ENCODE peak calls at places on chromosomes 7 and 10, in five cellular contexts. One of them, this sample, is unnamed.

GRCh38 chr7:150401424-150401790 is 22.3 kb downstream of the ZNF775 start:
- DNase-seq in neural progenitor cell: no peak
- DNase-seq in astrocyte: no peak
- DNase-seq in body of pancreas: no peak
- DNase-seq in Peyer's patch: no peak
- DNase-seq in this sample: no peak

GRCh38 chr10:17157024-17157423 is 27.4 kb upstream of the CUBN start:
- DNase-seq in neural progenitor cell: no peak
- DNase-seq in astrocyte: no peak
- DNase-seq in body of pancreas: no peak
- DNase-seq in Peyer's patch: no peak
- DNase-seq in this sample: no peak

GRCh38 chr7:1675673-1676549 is 5.8 kb downstream of the ELFN1 start:
- DNase-seq in neural progenitor cell: no peak
- DNase-seq in astrocyte: no peak
- DNase-seq in body of pancreas: no peak
- DNase-seq in Peyer's patch: peak; percentile 35
- DNase-seq in this sample: no peak

GRCh38 chr7:111864291-111864976 is 302.1 kb upstream of the IMMP2L start:
- DNase-seq in neural progenitor cell: no peak
- DNase-seq in astrocyte: peak; percentile 16
- DNase-seq in body of pancreas: no peak
- DNase-seq in Peyer's patch: no peak
- DNase-seq in this sample: no peak

GRCh38 chr10:48525956-48526355 is 78.9 kb downstream of the ARHGAP22 start:
- DNase-seq in neural progenitor cell: peak; percentile 67
- DNase-seq in astrocyte: no peak
- DNase-seq in body of pancreas: no peak
- DNase-seq in Peyer's patch: no peak
- DNase-seq in this sample: no peak

GRCh38 chr7:105743351-105743812 is 133.0 kb downstream of the ATXN7L1 start:
- DNase-seq in neural progenitor cell: peak; percentile 6
- DNase-seq in astrocyte: no peak
- DNase-seq in body of pancreas: peak; percentile 6
- DNase-seq in Peyer's patch: no peak
- DNase-seq in this sample: no peak

GRCh38 chr10:31142026-31142425 is 110.4 kb upstream of the ZNF438 start:
- DNase-seq in neural progenitor cell: no peak
- DNase-seq in astrocyte: peak; percentile 100
- DNase-seq in body of pancreas: no peak
- DNase-seq in Peyer's patch: no peak
- DNase-seq in this sample: no peak

GRCh38 chr7:51471199-51472016 is 154.8 kb upstream of the COBL start:
- DNase-seq in neural progenitor cell: peak; percentile 83
- DNase-seq in astrocyte: no peak
- DNase-seq in body of pancreas: no peak
- DNase-seq in Peyer's patch: no peak
- DNase-seq in this sample: no peak

GRCh38 chr10:93657757-93658156 is 44.6 kb downstream of the FRA10AC1 start:
- DNase-seq in neural progenitor cell: no peak
- DNase-seq in astrocyte: no peak
- DNase-seq in body of pancreas: no peak
- DNase-seq in Peyer's patch: no peak
- DNase-seq in this sample: no peak

GRCh38 chr10:94524146-94524545 is 21.4 kb upstream of the HELLS start:
- DNase-seq in neural progenitor cell: no peak
- DNase-seq in astrocyte: peak; percentile 93
- DNase-seq in body of pancreas: no peak
- DNase-seq in Peyer's patch: no peak
- DNase-seq in this sample: no peak

GRCh38 chr10:28883741-28884443 is 206.6 kb downstream of the BAMBI start:
- DNase-seq in neural progenitor cell: no peak
- DNase-seq in astrocyte: no peak
- DNase-seq in body of pancreas: no peak
- DNase-seq in Peyer's patch: no peak
- DNase-seq in this sample: no peak

GRCh38 chr10:114920459-114920858 is 17.5 kb upstream of the TRUB1 start:
- DNase-seq in neural progenitor cell: no peak
- DNase-seq in astrocyte: no peak
- DNase-seq in body of pancreas: no peak
- DNase-seq in Peyer's patch: no peak
- DNase-seq in this sample: no peak

GRCh38 chr7:129827467-129827990 is 125.2 kb downstream of the UBE2H start:
- DNase-seq in neural progenitor cell: no peak
- DNase-seq in astrocyte: no peak
- DNase-seq in body of pancreas: no peak
- DNase-seq in Peyer's patch: no peak
- DNase-seq in this sample: no peak

GRCh38 chr7:4814463-4814862 is 39.0 kb downstream of the AP5Z1 start:
- DNase-seq in neural progenitor cell: no peak
- DNase-seq in astrocyte: no peak
- DNase-seq in body of pancreas: no peak
- DNase-seq in Peyer's patch: no peak
- DNase-seq in this sample: no peak

GRCh38 chr7:117127585-117128168 is 174.4 kb downstream of the ST7 start:
- DNase-seq in neural progenitor cell: peak; percentile 46
- DNase-seq in astrocyte: peak; percentile 35
- DNase-seq in body of pancreas: peak; percentile 66
- DNase-seq in Peyer's patch: no peak
- DNase-seq in this sample: peak; percentile 49

GRCh38 chr7:120052884-120053382 is 220.0 kb upstream of the KCND2 start:
- DNase-seq in neural progenitor cell: no peak
- DNase-seq in astrocyte: peak; percentile 95
- DNase-seq in body of pancreas: peak; percentile 52
- DNase-seq in Peyer's patch: no peak
- DNase-seq in this sample: peak; percentile 13

GRCh38 chr10:119079572-119080520 is 771 bp downstream of the EIF3A start:
- DNase-seq in neural progenitor cell: peak; percentile 78
- DNase-seq in astrocyte: peak; percentile 57
- DNase-seq in body of pancreas: peak; percentile 81
- DNase-seq in Peyer's patch: peak; percentile 87
- DNase-seq in this sample: peak; percentile 76

GRCh38 chr7:105277341-105277740 is 111.4 kb downstream of the SRPK2 start:
- DNase-seq in neural progenitor cell: no peak
- DNase-seq in astrocyte: peak; percentile 97
- DNase-seq in body of pancreas: no peak
- DNase-seq in Peyer's patch: no peak
- DNase-seq in this sample: no peak

GRCh38 chr10:24642921-24643678 is 80.6 kb downstream of the ARHGAP21 start:
- DNase-seq in neural progenitor cell: peak; percentile 16
- DNase-seq in astrocyte: peak; percentile 78
- DNase-seq in body of pancreas: peak; percentile 57
- DNase-seq in Peyer's patch: no peak
- DNase-seq in this sample: no peak

GRCh38 chr7:142718314-142718713 is 31.0 kb upstream of the PRSS1 start:
- DNase-seq in neural progenitor cell: no peak
- DNase-seq in astrocyte: no peak
- DNase-seq in body of pancreas: no peak
- DNase-seq in Peyer's patch: no peak
- DNase-seq in this sample: no peak

GRCh38 chr7:115933463-115933862 is 97.1 kb downstream of the TFEC start:
- DNase-seq in neural progenitor cell: no peak
- DNase-seq in astrocyte: no peak
- DNase-seq in body of pancreas: no peak
- DNase-seq in Peyer's patch: no peak
- DNase-seq in this sample: no peak

GRCh38 chr7:50815138-50815537 is 32.4 kb upstream of the GRB10 start:
- DNase-seq in neural progenitor cell: no peak
- DNase-seq in astrocyte: no peak
- DNase-seq in body of pancreas: no peak
- DNase-seq in Peyer's patch: no peak
- DNase-seq in this sample: no peak

GRCh38 chr7:130079846-130080394 is 9.6 kb downstream of the KLHDC10 start:
- DNase-seq in neural progenitor cell: no peak
- DNase-seq in astrocyte: no peak
- DNase-seq in body of pancreas: no peak
- DNase-seq in Peyer's patch: no peak
- DNase-seq in this sample: no peak

GRCh38 chr7:132428247-132428919 is 147.9 kb downstream of the PLXNA4 start:
- DNase-seq in neural progenitor cell: no peak
- DNase-seq in astrocyte: no peak
- DNase-seq in body of pancreas: no peak
- DNase-seq in Peyer's patch: no peak
- DNase-seq in this sample: no peak

GRCh38 chr10:5752301-5752871 is 60.8 kb downstream of the GDI2 start:
- DNase-seq in neural progenitor cell: peak; percentile 36
- DNase-seq in astrocyte: no peak
- DNase-seq in body of pancreas: no peak
- DNase-seq in Peyer's patch: no peak
- DNase-seq in this sample: no peak

GRCh38 chr10:131841669-131842139 is 59.1 kb upstream of the PPP2R2D start:
- DNase-seq in neural progenitor cell: peak; percentile 29
- DNase-seq in astrocyte: no peak
- DNase-seq in body of pancreas: no peak
- DNase-seq in Peyer's patch: peak; percentile 34
- DNase-seq in this sample: no peak

GRCh38 chr10:78357027-78357672 is 323.5 kb downstream of the RPS24 start:
- DNase-seq in neural progenitor cell: peak; percentile 89
- DNase-seq in astrocyte: no peak
- DNase-seq in body of pancreas: no peak
- DNase-seq in Peyer's patch: no peak
- DNase-seq in this sample: no peak

GRCh38 chr7:130024390-130024789 is 26.8 kb downstream of the ZC3HC1 start:
- DNase-seq in neural progenitor cell: no peak
- DNase-seq in astrocyte: peak; percentile 48
- DNase-seq in body of pancreas: no peak
- DNase-seq in Peyer's patch: no peak
- DNase-seq in this sample: no peak

GRCh38 chr10:111221682-111222470 is 145.0 kb downstream of the ADRA2A start:
- DNase-seq in neural progenitor cell: no peak
- DNase-seq in astrocyte: no peak
- DNase-seq in body of pancreas: no peak
- DNase-seq in Peyer's patch: no peak
- DNase-seq in this sample: no peak
- H3K9me3 ChIP-seq in neural progenitor cell: no peaks in the 10 kb centered on the region
- H3K9me3 ChIP-seq in astrocyte: no peaks in the 10 kb centered on the region
- H3K9me3 ChIP-seq in body of pancreas: no peaks in the 10 kb centered on the region
- H3K9me3 ChIP-seq in Peyer's patch: no peaks in the 10 kb centered on the region
- H3K9me3 ChIP-seq in this sample: no peaks in the 10 kb centered on the region

GRCh38 chr10:123517901-123518300 is 148.3 kb upstream of the GPR26 start:
- DNase-seq in neural progenitor cell: no peak
- DNase-seq in astrocyte: no peak
- DNase-seq in body of pancreas: no peak
- DNase-seq in Peyer's patch: no peak
- DNase-seq in this sample: no peak
- H3K9me3 ChIP-seq in neural progenitor cell: no peaks in the 10 kb centered on the region
- H3K9me3 ChIP-seq in astrocyte: peaks cover 3% of the 10 kb centered on the region
- H3K9me3 ChIP-seq in body of pancreas: no peaks in the 10 kb centered on the region
- H3K9me3 ChIP-seq in Peyer's patch: no peaks in the 10 kb centered on the region
- H3K9me3 ChIP-seq in this sample: no peaks in the 10 kb centered on the region

DNA sequence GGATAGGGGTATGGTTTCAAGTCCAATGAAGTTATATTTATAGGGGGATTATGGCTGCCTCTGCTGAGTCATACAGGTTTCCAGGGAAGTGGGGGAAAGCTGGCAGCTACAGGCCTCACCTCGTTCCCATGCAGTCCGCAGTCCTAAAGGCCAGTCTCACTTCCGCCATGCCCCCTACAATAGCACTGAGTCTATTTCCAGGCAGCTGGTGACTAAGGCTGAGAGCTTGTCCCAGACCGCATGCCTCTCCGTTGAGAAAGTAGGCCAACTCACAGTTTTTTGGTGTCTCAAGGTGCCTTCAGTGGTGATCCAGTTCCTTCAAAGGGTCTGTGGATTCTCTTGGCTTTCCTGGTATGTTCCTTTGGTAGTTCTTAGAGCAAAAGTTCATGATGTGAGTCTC is 203.9 kb upstream of the GLI3 start:
- DNase-seq in neural progenitor cell: no peak
- DNase-seq in astrocyte: no peak
- DNase-seq in body of pancreas: no peak
- DNase-seq in Peyer's patch: no peak
- DNase-seq in this sample: no peak
- H3K9me3 ChIP-seq in neural progenitor cell: no peaks in the 10 kb centered on the region
- H3K9me3 ChIP-seq in astrocyte: no peaks in the 10 kb centered on the region
- H3K9me3 ChIP-seq in body of pancreas: no peaks in the 10 kb centered on the region
- H3K9me3 ChIP-seq in Peyer's patch: no peaks in the 10 kb centered on the region
- H3K9me3 ChIP-seq in this sample: peaks cover 30% of the 10 kb centered on the region

DNA sequence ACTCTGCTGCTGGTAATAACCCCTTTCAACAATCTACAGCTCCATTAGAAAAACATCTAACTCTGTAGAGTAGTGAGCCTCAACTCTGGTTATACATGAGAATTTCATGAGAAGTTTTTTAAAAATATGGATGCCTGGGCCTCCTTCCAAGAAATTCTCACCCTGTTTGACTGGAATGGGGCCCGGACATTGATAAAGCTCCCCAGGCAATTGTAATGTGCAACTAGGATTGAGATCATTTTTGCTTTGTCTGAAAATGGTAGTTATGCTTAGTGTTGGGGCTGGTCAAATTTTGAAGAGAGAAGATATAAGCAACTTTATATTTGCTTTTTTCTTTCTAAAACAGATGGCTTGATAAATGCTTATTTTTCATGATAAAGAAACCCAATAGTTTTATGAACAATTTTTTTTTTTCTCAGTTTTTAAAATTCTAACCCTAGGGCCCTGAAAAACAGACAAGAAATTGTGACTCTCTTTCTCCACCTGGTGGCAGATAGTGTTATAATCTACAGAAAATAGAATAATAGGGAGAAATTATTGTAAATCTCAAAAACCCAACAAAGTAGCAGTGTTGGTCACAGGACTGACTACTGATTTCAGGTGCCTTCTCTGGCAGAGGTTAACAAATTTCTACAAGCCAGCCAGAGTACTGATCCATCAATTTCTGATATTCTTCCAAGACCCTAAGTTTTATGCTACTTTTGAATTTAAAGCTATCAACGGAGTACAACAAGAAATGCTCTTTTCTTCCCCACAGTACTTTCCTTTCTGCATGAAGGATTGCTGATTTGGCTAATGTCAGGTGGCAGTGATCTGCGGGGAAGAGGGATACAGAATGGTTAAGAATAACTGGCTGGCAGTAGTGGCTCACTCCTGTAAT is 174.8 kb downstream of the DKK1 start:
- DNase-seq in neural progenitor cell: peak; percentile 41
- DNase-seq in astrocyte: peak; percentile 16
- DNase-seq in body of pancreas: no peak
- DNase-seq in Peyer's patch: no peak
- DNase-seq in this sample: no peak
- H3K9me3 ChIP-seq in neural progenitor cell: no peaks in the 10 kb centered on the region
- H3K9me3 ChIP-seq in astrocyte: no peaks in the 10 kb centered on the region
- H3K9me3 ChIP-seq in body of pancreas: no peaks in the 10 kb centered on the region
- H3K9me3 ChIP-seq in Peyer's patch: no peaks in the 10 kb centered on the region
- H3K9me3 ChIP-seq in this sample: no peaks in the 10 kb centered on the region